ENCODE peak calls at places on chromosomes 4 and X, in eight cellular contexts. W, Y, S, N, T, A, K and U are unnamed samples.

GRCh38 chr4:177117256-177117655 is 192.4 kb upstream of the NEIL3 start:
- DNase-seq in W (no peak), Y (no peak), S (no peak), N (no peak), T (no peak), A (no peak), K (no peak), U (no peak)

GRCh38 chrX:68299923-68300322 is 133.4 kb downstream of the OPHN1 start:
- DNase-seq in W (no peak), Y (no peak), S (no peak), N (no peak), T (no peak), A (no peak), K (no peak), U (no peak)

GRCh38 chrX:97984641-97985040 is 1100.9 kb downstream of the RPA4 start:
- DNase-seq in W (no peak), Y (no peak), S (no peak), N (no peak), T (no peak), A (no peak), K (no peak), U (no peak)

GRCh38 chr4:35166437-35166836 is 1077.9 kb downstream of the ARAP2 start:
- DNase-seq in W (no peak), Y (no peak), S (no peak), N (no peak), T (no peak), A (no peak), K (no peak), U (no peak)

GRCh38 chrX:70174754-70175153 is 2.5 kb upstream of the DGAT2L6 start:
- DNase-seq in W (peak; percentile 1), Y (no peak), S (no peak), N (no peak), T (no peak), A (no peak), K (no peak), U (no peak)

GRCh38 chrX:40055495-40055894 is 42.3 kb downstream of the BCOR start:
- DNase-seq in W (no peak), Y (peak; percentile 14), S (no peak), N (no peak), T (no peak), A (no peak), K (no peak), U (no peak)

GRCh38 chr4:37780444-37781133 is 45.9 kb upstream of the PGM2 start:
- DNase-seq in W (no peak), Y (peak; percentile 20), S (no peak), N (no peak), T (peak; percentile 11), A (no peak), K (no peak), U (no peak)

GRCh38 chr4:6227412-6228157 is 27.2 kb upstream of the JAKMIP1 start:
- DNase-seq in W (no peak), Y (no peak), S (no peak), N (no peak), T (no peak), A (no peak), K (no peak), U (no peak)

GRCh38 chrX:70464051-70464450 is 19.4 kb downstream of the DLG3 start:
- DNase-seq in W (no peak), Y (no peak), S (no peak), N (no peak), T (no peak), A (no peak), K (no peak), U (no peak)

GRCh38 chr4:186348433-186348832 is 82.4 kb downstream of the F11 start:
- DNase-seq in W (no peak), Y (no peak), S (no peak), N (no peak), T (no peak), A (no peak), K (no peak), U (no peak)

GRCh38 chrX:9467181-9467580 is 2.3 kb downstream of the TBL1X start:
- DNase-seq in W (no peak), Y (no peak), S (no peak), N (no peak), T (no peak), A (no peak), K (no peak), U (no peak)

GRCh38 chr4:70651864-70652506 is 14.3 kb downstream of the JCHAIN start:
- DNase-seq in W (no peak), Y (peak; percentile 28), S (no peak), N (no peak), T (no peak), A (peak; percentile 10), K (no peak), U (no peak)

GRCh38 chr4:7658297-7659204 is 223.8 kb upstream of the PSAPL1 start:
- DNase-seq in W (no peak), Y (peak; percentile 75), S (no peak), N (no peak), T (no peak), A (no peak), K (no peak), U (no peak)

GRCh38 chr4:169640261-169640880 is 20.0 kb downstream of the CLCN3 start:
- DNase-seq in W (peak; percentile 69), Y (no peak), S (no peak), N (no peak), T (no peak), A (no peak), K (no peak), U (no peak)

GRCh38 chrX:41553688-41554087 is 106.5 kb downstream of the NYX start:
- DNase-seq in W (no peak), Y (no peak), S (no peak), N (no peak), T (no peak), A (no peak), K (no peak), U (no peak)

GRCh38 chr4:8778760-8779159 is 92.9 kb downstream of the HMX1 start:
- DNase-seq in W (no peak), Y (no peak), S (no peak), N (no peak), T (no peak), A (no peak), K (no peak), U (no peak)

GRCh38 chr4:152693875-152694274 is 14.1 kb upstream of the TMEM154 start:
- DNase-seq in W (no peak), Y (no peak), S (no peak), N (no peak), T (no peak), A (no peak), K (no peak), U (no peak)

GRCh38 chr4:40200881-40201797 is 4.3 kb downstream of the RHOH start:
- DNase-seq in W (no peak), Y (no peak), S (no peak), N (no peak), T (no peak), A (peak; percentile 4), K (no peak), U (no peak)

GRCh38 chr4:128707864-128708263 is 101.6 kb upstream of the JADE1 start:
- DNase-seq in W (peak; percentile 18), Y (no peak), S (no peak), N (no peak), T (no peak), A (no peak), K (no peak), U (no peak)

GRCh38 chrX:12949927-12950656 is 24.8 kb upstream of the TMSB4X start:
- DNase-seq in W (peak; percentile 78), Y (peak; percentile 90), S (peak; percentile 86), N (peak; percentile 88), T (peak; percentile 55), A (no peak), K (peak; percentile 62), U (peak; percentile 75)

GRCh38 chr4:124631760-124632159 is 80.8 kb downstream of the ANKRD50 start:
- DNase-seq in W (peak; percentile 87), Y (peak; percentile 99), S (no peak), N (no peak), T (no peak), A (no peak), K (no peak), U (no peak)

GRCh38 chrX:25084446-25084845 is 68.7 kb upstream of the ARX start:
- DNase-seq in W (no peak), Y (no peak), S (no peak), N (no peak), T (no peak), A (peak; percentile 64), K (no peak), U (no peak)

GRCh38 chrX:95860127-95860526 is 824.5 kb upstream of the DIAPH2 start:
- DNase-seq in W (no peak), Y (no peak), S (no peak), N (no peak), T (no peak), A (no peak), K (no peak), U (no peak)

GRCh38 chrX:20317873-20318272 is 51.2 kb upstream of the RPS6KA3 start:
- DNase-seq in W (no peak), Y (peak; percentile 9), S (no peak), N (no peak), T (no peak), A (no peak), K (no peak), U (no peak)